ENCODE peak calls at places on chromosomes 2 and 18, in five cellular contexts. One of them, this sample, is unnamed.

GRCh38 chr18:812123-812672 is at the start of gene YES1:
- DNase-seq in breast epithelium: peak
- DNase-seq in HFFc6: peak
- DNase-seq in mammary epithelial cell: peak
- DNase-seq in stomach: peak
- DNase-seq in this sample: peak

GRCh38 chr2:221130431-221130830 is 441.7 kb downstream of the EPHA4 start:
- DNase-seq in breast epithelium: no peak
- DNase-seq in stomach: no peak
- DNase-seq in mammary epithelial cell: no peak
- DNase-seq in HFFc6: no peak
- DNase-seq in this sample: no peak

GRCh38 chr2:46876741-46877384 is 38.7 kb downstream of the MCFD2 start:
- DNase-seq in mammary epithelial cell: peak
- DNase-seq in stomach: peak
- DNase-seq in breast epithelium: no peak
- DNase-seq in HFFc6: peak
- DNase-seq in this sample: peak

GRCh38 chr2:173982918-173983317 is 17.7 kb upstream of the SP3 start:
- DNase-seq in stomach: no peak
- DNase-seq in mammary epithelial cell: peak
- DNase-seq in breast epithelium: peak
- DNase-seq in HFFc6: peak
- DNase-seq in this sample: no peak

GRCh38 chr18:46260016-46260878 is 156.1 kb downstream of the HAUS1 start:
- DNase-seq in breast epithelium: no peak
- DNase-seq in mammary epithelial cell: peak
- DNase-seq in HFFc6: peak
- DNase-seq in stomach: no peak
- DNase-seq in this sample: no peak

GRCh38 chr2:233007270-233007669 is 5.8 kb downstream of the NGEF start:
- DNase-seq in HFFc6: no peak
- DNase-seq in breast epithelium: no peak
- DNase-seq in stomach: no peak
- DNase-seq in mammary epithelial cell: no peak
- DNase-seq in this sample: no peak

GRCh38 chr2:174013310-174013751 is 48.2 kb upstream of the SP3 start:
- DNase-seq in HFFc6: no peak
- DNase-seq in breast epithelium: peak
- DNase-seq in mammary epithelial cell: no peak
- DNase-seq in stomach: no peak
- DNase-seq in this sample: peak

GRCh38 chr2:113703404-113704299 is 52.8 kb downstream of the SLC35F5 start:
- DNase-seq in mammary epithelial cell: no peak
- DNase-seq in breast epithelium: no peak
- DNase-seq in stomach: no peak
- DNase-seq in HFFc6: no peak
- DNase-seq in this sample: no peak

GRCh38 chr2:187415449-187415848 is 32.6 kb downstream of the CALCRL start:
- DNase-seq in breast epithelium: no peak
- DNase-seq in HFFc6: no peak
- DNase-seq in stomach: no peak
- DNase-seq in mammary epithelial cell: no peak
- DNase-seq in this sample: no peak

GRCh38 chr2:355773-356172 is 67.9 kb upstream of the ALKAL2 start:
- DNase-seq in breast epithelium: no peak
- DNase-seq in stomach: no peak
- DNase-seq in mammary epithelial cell: no peak
- DNase-seq in HFFc6: no peak
- DNase-seq in this sample: no peak

GRCh38 chr2:15731889-15732271 is 140.2 kb downstream of the DDX1 start:
- DNase-seq in mammary epithelial cell: no peak
- DNase-seq in HFFc6: no peak
- DNase-seq in stomach: no peak
- DNase-seq in breast epithelium: no peak
- DNase-seq in this sample: no peak

GRCh38 chr2:213150315-213150951 is 979 bp downstream of the IKZF2 start:
- DNase-seq in stomach: no peak
- DNase-seq in mammary epithelial cell: peak
- DNase-seq in breast epithelium: no peak
- DNase-seq in HFFc6: no peak
- DNase-seq in this sample: peak

GRCh38 chr2:213149949-213150314 is 1.5 kb downstream of the IKZF2 start:
- DNase-seq in stomach: no peak
- DNase-seq in breast epithelium: no peak
- DNase-seq in HFFc6: no peak
- DNase-seq in mammary epithelial cell: no peak
- DNase-seq in this sample: no peak

GRCh38 chr2:213148572-213149331 is 2.7 kb downstream of the IKZF2 start:
- DNase-seq in mammary epithelial cell: no peak
- DNase-seq in stomach: no peak
- DNase-seq in HFFc6: no peak
- DNase-seq in breast epithelium: no peak
- DNase-seq in this sample: no peak

GRCh38 chr2:213147550-213147949 is 3.9 kb downstream of the IKZF2 start:
- DNase-seq in HFFc6: no peak
- DNase-seq in stomach: no peak
- DNase-seq in mammary epithelial cell: no peak
- DNase-seq in breast epithelium: no peak
- DNase-seq in this sample: no peak

GRCh38 chr2:213149332-213149875 is 2.0 kb downstream of the IKZF2 start:
- DNase-seq in breast epithelium: no peak
- DNase-seq in stomach: no peak
- DNase-seq in mammary epithelial cell: no peak
- DNase-seq in HFFc6: no peak
- DNase-seq in this sample: no peak
- TF ChIP-seq CTCF in breast epithelium: no peak
- TF ChIP-seq CTCF in stomach: no peak
- TF ChIP-seq CTCF in mammary epithelial cell: no peak
- TF ChIP-seq CTCF in HFFc6: peak
- TF ChIP-seq CTCF in this sample: peak

GRCh38 chr2:73995810-73996209 is 11.1 kb downstream of the TET3 start:
- DNase-seq in breast epithelium: no peak
- DNase-seq in HFFc6: no peak
- DNase-seq in mammary epithelial cell: no peak
- DNase-seq in stomach: no peak
- DNase-seq in this sample: no peak
- TF ChIP-seq CTCF in breast epithelium: no peak
- TF ChIP-seq CTCF in HFFc6: no peak
- TF ChIP-seq CTCF in mammary epithelial cell: no peak
- TF ChIP-seq CTCF in stomach: no peak
- TF ChIP-seq CTCF in this sample: no peak

DNA sequence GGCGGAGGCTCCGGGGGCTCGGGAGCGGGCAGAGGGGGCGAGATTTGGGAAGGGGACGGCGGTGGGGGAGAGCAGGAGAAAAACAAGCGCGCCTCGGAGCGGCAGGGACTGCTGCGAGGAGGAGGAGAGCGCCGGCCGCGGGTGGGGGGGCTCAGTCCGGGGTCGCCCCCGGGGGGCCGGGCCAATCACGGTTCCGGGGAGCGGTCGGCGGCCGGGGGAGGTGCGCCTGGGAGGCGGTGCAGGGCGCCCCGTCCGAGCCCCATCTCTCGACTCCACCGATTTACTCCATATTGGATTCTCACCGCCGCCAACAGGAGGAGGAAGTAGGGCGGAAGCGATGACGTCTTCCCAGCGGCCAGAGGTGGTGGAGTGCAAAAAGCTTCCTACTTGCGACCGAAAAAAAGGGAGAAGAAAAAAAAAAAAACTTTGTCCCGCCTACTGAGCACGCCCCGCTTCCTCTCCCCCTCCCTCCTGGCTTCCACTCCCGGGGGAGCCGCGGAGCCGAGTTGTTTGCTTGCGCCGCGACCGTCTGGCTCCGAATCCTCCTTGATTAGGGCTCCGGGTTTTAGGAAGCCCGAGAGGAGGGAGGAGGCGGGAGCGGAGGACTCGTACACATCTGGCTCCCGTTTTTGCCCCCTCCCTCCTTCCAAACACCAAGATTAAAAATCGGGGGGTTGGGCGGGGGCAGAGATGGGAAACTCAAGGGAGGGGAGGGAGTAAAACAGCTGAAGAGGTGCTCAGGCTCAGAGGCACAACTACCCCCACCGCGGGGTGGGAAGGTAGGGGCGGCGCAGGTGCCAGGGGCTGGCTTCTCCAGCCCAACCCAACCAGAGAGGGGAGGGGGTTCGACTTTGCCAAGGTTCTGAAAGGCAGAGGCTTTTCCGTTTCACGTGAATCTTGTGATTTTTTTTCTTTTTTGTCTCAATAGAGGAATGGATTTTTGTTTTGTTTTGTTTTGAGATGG is at the start of gene SPRED2:
- DNase-seq in mammary epithelial cell: peak
- DNase-seq in HFFc6: peak
- DNase-seq in breast epithelium: peak
- DNase-seq in stomach: peak
- DNase-seq in this sample: peak
- TF ChIP-seq CTCF in mammary epithelial cell: no peak
- TF ChIP-seq CTCF in HFFc6: peak
- TF ChIP-seq CTCF in breast epithelium: no peak
- TF ChIP-seq CTCF in stomach: no peak
- TF ChIP-seq CTCF in this sample: no peak

GRCh38 chr18:23054553-23054952 is 80.7 kb upstream of the CABLES1 start:
- DNase-seq in stomach: no peak
- DNase-seq in breast epithelium: no peak
- DNase-seq in mammary epithelial cell: no peak
- DNase-seq in HFFc6: no peak
- DNase-seq in this sample: no peak

GRCh38 chr18:23049698-23050373 is 85.4 kb upstream of the CABLES1 start:
- DNase-seq in HFFc6: peak
- DNase-seq in stomach: no peak
- DNase-seq in breast epithelium: no peak
- DNase-seq in mammary epithelial cell: no peak
- DNase-seq in this sample: no peak

GRCh38 chr18:23056315-23056714 is 79.0 kb upstream of the CABLES1 start:
- DNase-seq in breast epithelium: no peak
- DNase-seq in HFFc6: no peak
- DNase-seq in mammary epithelial cell: no peak
- DNase-seq in stomach: no peak
- DNase-seq in this sample: no peak

GRCh38 chr18:23057096-23057495 is 78.2 kb upstream of the CABLES1 start:
- DNase-seq in stomach: no peak
- DNase-seq in mammary epithelial cell: no peak
- DNase-seq in HFFc6: no peak
- DNase-seq in breast epithelium: no peak
- DNase-seq in this sample: no peak

DNA sequence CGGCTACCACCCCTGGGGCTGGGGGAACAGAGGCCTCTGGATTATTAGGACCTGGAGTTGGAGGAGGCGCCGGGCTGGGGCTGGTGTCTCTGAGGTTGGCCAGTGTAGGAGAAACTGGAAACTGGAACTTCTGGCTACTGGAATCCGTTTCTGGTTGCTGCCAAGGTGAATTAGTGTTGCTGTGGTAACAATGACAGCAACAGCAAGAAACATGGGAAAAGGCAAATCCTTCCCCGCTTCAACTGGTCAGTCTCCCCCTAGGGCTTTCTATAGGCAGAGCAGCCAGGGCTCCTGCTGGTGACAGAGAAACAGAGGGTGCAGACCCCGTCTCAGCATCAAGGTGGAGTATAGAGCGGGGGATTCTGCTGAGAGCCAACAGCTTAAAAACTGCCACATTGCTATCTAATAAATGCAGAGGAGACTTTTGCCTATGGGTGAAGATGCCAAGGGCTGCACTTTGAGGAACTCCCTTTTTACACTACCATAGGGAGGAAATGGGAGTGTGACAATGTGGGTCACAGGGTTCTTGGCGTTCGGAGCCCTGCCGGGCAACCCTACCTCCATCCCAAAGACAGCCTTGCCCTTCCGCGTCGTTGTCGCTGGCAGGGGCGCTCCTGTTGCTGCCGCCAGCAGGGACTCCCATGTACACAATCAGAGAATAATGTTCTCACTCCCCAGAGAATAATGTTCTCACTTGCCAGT is 81.4 kb upstream of the CABLES1 start:
- DNase-seq in HFFc6: peak
- DNase-seq in stomach: peak
- DNase-seq in mammary epithelial cell: peak
- DNase-seq in breast epithelium: peak
- DNase-seq in this sample: no peak
- TF ChIP-seq CTCF in HFFc6: peak
- TF ChIP-seq CTCF in stomach: no peak
- TF ChIP-seq CTCF in mammary epithelial cell: peak
- TF ChIP-seq CTCF in breast epithelium: no peak
- TF ChIP-seq CTCF in this sample: no peak

This sample was measured in left ventricle myocardium inferior.